ENCODE peak calls at places on chromosomes 3 and 15, in five cellular contexts. B is body of pancreas, P is A549, E is HepG2, D is K562. O is an unnamed sample.

GRCh38 chr3:48739617-48739954 is 22.6 kb upstream of the IP6K2 start:
- ATAC-seq in D (no peak), B (no peak), E (peak; percentile 45), P (no peak), O (peak; percentile 3)

GRCh38 chr3:126954141-126954845 is 28.6 kb upstream of the PLXNA1 start:
- ATAC-seq in D (no peak), P (no peak), B (no peak), E (no peak), O (no peak)

GRCh38 chr3:160616311-160616710 is 50.9 kb upstream of the KPNA4 start:
- ATAC-seq in D (no peak), B (no peak), E (no peak), P (no peak), O (no peak)

GRCh38 chr3:171487382-171487781 is 27.2 kb upstream of the TNIK start:
- ATAC-seq in E (no peak), B (no peak), D (peak; percentile 64), P (no peak), O (no peak)

GRCh38 chr3:107813066-107813465 is 277.8 kb downstream of the CD47 start:
- ATAC-seq in D (no peak), P (no peak), B (no peak), E (no peak), O (no peak)

GRCh38 chr15:75620776-75621536 is 4.6 kb downstream of the SNUPN start:
- ATAC-seq in D (no peak), P (no peak), B (no peak), E (no peak), O (peak; percentile 79)

GRCh38 chr15:86837631-86838030 is 758.0 kb downstream of the AGBL1 start:
- ATAC-seq in E (no peak), D (no peak), P (no peak), B (no peak), O (no peak)

GRCh38 chr3:98921957-98922356 is 20.5 kb upstream of the DCBLD2 start:
- ATAC-seq in B (no peak), P (no peak), E (no peak), D (no peak), O (no peak)

GRCh38 chr3:162719684-162720341 is 1223.2 kb downstream of the OTOL1 start:
- ATAC-seq in D (no peak), E (no peak), B (peak; percentile 15), P (peak; percentile 98), O (no peak)

GRCh38 chr3:60086811-60087210 is 1037.0 kb upstream of the CFAP20DC start:
- ATAC-seq in D (peak; percentile 85), P (no peak), B (no peak), E (no peak), O (no peak)

GRCh38 chr3:125147491-125147820 is 65.1 kb downstream of the SLC12A8 start:
- ATAC-seq in E (peak; percentile 22), B (peak; percentile 13), P (no peak), D (no peak), O (no peak)

GRCh38 chr3:141575879-141576743 is 89.3 kb downstream of the RASA2 start:
- ATAC-seq in B (no peak), P (peak; percentile 71), E (peak; percentile 61), D (peak; percentile 83), O (no peak)

GRCh38 chr3:185490241-185490640 is 8.6 kb downstream of the TMEM41A start:
- ATAC-seq in B (no peak), P (no peak), E (no peak), D (no peak), O (no peak)

GRCh38 chr15:58260911-58261267 is 122.7 kb downstream of the AQP9 start:
- ATAC-seq in E (no peak), B (no peak), D (no peak), P (no peak), O (no peak)

GRCh38 chr3:98769436-98769835 is 6.3 kb downstream of the ST3GAL6 start:
- ATAC-seq in E (no peak), P (no peak), B (no peak), D (no peak), O (no peak)

GRCh38 chr15:31439328-31439727 is 112.7 kb downstream of the KLF13 start:
- ATAC-seq in B (no peak), P (peak; percentile 49), E (peak; percentile 79), D (peak; percentile 71), O (no peak)

GRCh38 chr3:192825191-192825590 is 92.5 kb downstream of the MB21D2 start:
- ATAC-seq in D (no peak), P (no peak), B (no peak), E (no peak), O (no peak)

GRCh38 chr3:71447803-71448202 is 135.7 kb downstream of the FOXP1 start:
- ATAC-seq in E (no peak), B (no peak), D (no peak), P (no peak), O (no peak)

GRCh38 chr15:77510066-77511044 is 89.7 kb downstream of the HMG20A start:
- ATAC-seq in P (no peak), E (peak; percentile 24), D (no peak), B (no peak), O (no peak)

GRCh38 chr15:57573151-57573550 is 18.6 kb upstream of the MYZAP start:
- ATAC-seq in B (no peak), E (no peak), D (no peak), P (no peak), O (no peak)

GRCh38 chr15:62622775-62623174 is 419.8 kb upstream of the TPM1 start:
- ATAC-seq in E (no peak), B (no peak), D (no peak), P (no peak), O (no peak)

GRCh38 chr15:93861413-93861812 is 369.9 kb upstream of the MCTP2 start:
- ATAC-seq in D (no peak), E (no peak), P (no peak), B (no peak), O (no peak)

GRCh38 chr15:70266412-70267089 is 168.8 kb upstream of the TLE3 start:
- ATAC-seq in B (peak; percentile 52), E (no peak), P (no peak), D (no peak), O (peak; percentile 66)

GRCh38 chr15:95120595-95120994 is 889.2 kb downstream of the MCTP2 start:
- ATAC-seq in E (no peak), D (no peak), P (no peak), B (no peak), O (no peak)

GRCh38 chr3:99232696-99233095 is 331.2 kb upstream of the DCBLD2 start:
- ATAC-seq in E (no peak), D (no peak), P (no peak), B (no peak), O (no peak)

GRCh38 chr15:51727141-51727897 is 10.1 kb downstream of the LYSMD2 start:
- ATAC-seq in P (peak; percentile 83), D (peak; percentile 94), B (no peak), E (peak; percentile 93), O (no peak)

GRCh38 chr15:51721199-51721960 is 16.1 kb downstream of the LYSMD2 start:
- ATAC-seq in P (no peak), E (no peak), B (peak; percentile 35), D (peak; percentile 50), O (no peak)

GRCh38 chr15:51724673-51725072 is 12.8 kb downstream of the LYSMD2 start:
- ATAC-seq in D (no peak), B (no peak), P (no peak), E (no peak), O (no peak)

GRCh38 chr15:51724199-51724598 is 13.3 kb downstream of the LYSMD2 start:
- ATAC-seq in B (no peak), P (no peak), E (no peak), D (no peak), O (no peak)

GRCh38 chr15:51726302-51727073 is 11.0 kb downstream of the LYSMD2 start:
- ATAC-seq in E (no peak), D (peak; percentile 93), P (peak; percentile 97), B (peak; percentile 64), O (peak; percentile 88)
- TF ChIP-seq POLR2A in E (no peak), D (no peak), P (no peak), B (no peak), O (no peak)

GRCh38 chr3:177358085-177358967 is 161.0 kb upstream of the TBL1XR1 start:
- ATAC-seq in E (peak; percentile 79), P (peak; percentile 65), D (peak; percentile 71), B (no peak), O (peak; percentile 49)
- TF ChIP-seq CTCF in E (no peak), P (no peak), D (no peak), B (no peak), O (no peak)

GRCh38 chr15:52078876-52079700 is 33.5 kb downstream of the BCL2L10 start:
- ATAC-seq in E (peak; percentile 77), D (peak; percentile 94), B (peak; percentile 77), P (peak; percentile 55), O (peak; percentile 67)

GRCh38 chr15:52080031-52080430 is 32.5 kb downstream of the BCL2L10 start:
- ATAC-seq in P (no peak), E (no peak), B (no peak), D (no peak), O (no peak)

GRCh38 chr15:52080993-52081392 is 31.6 kb downstream of the BCL2L10 start:
- ATAC-seq in E (no peak), D (no peak), B (no peak), P (no peak), O (no peak)

GRCh38 chr15:52078197-52078875 is 34.2 kb downstream of the BCL2L10 start:
- ATAC-seq in E (peak; percentile 79), P (no peak), D (no peak), B (no peak), O (no peak)

GRCh38 chr15:52076889-52077781 is 35.4 kb downstream of the BCL2L10 start:
- ATAC-seq in D (peak; percentile 51), B (no peak), E (peak; percentile 53), P (peak; percentile 87), O (no peak)
- TF ChIP-seq POLR2A in D (no peak), B (no peak), E (no peak), P (no peak), O (no peak)

DNA sequence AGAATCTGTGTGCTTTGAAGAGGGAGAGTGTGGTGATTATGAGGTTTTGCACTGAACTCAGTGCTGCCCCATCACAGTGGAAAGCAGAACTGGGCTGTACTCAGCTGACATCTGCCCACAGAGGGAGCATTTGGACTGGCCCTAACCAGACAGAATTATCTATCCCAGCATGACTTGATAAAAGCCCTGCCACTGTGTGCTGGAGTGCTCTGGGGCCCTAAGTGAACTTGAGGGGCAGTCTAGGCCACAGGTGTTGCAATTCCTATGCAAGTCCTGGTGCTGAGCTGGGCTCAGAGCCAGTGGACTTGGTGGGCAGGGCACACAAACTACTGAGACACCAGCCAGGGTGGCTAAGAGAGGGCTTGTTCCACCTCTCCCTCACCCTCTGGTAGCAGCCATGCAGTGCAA is 269.2 kb upstream of the CTNNB1 start:
- ATAC-seq in B (peak; percentile 73), D (peak; percentile 75), P (peak; percentile 50), E (peak; percentile 98), O (no peak)
- TF ChIP-seq CTCF in B (no peak), D (peak; percentile 41), P (no peak), E (peak; percentile 54), O (no peak)